ENCODE peak calls at places on chromosomes 5 and 9, in six cellular contexts. T, R, I, Q, B and Y are unnamed samples.

GRCh38 chr9:94623253-94623652 is 16.1 kb downstream of the FBP1 start:
- DNase-seq in B (peak), T (no peak), Q (peak), R (no peak), I (no peak), Y (peak)

GRCh38 chr9:8890695-8891094 is 1091.1 kb upstream of the DMAC1 start:
- DNase-seq in I (no peak), B (no peak), T (no peak), Q (no peak), R (no peak), Y (no peak)

GRCh38 chr9:126965541-126966428 is 51.2 kb downstream of the RALGPS1 start:
- DNase-seq in B (peak), Q (no peak), I (no peak), T (peak), R (peak), Y (no peak)

GRCh38 chr5:88489433-88489832 is 220.8 kb upstream of the TMEM161B start:
- DNase-seq in R (no peak), T (no peak), Q (no peak), I (no peak), B (no peak), Y (no peak)

GRCh38 chr5:326109-326508 is 4.6 kb downstream of the AHRR start:
- DNase-seq in T (no peak), R (no peak), Q (no peak), I (no peak), B (no peak), Y (no peak)

GRCh38 chr5:139660916-139661814 is 13.0 kb downstream of the CXXC5 start:
- DNase-seq in Q (peak), B (peak), R (no peak), T (peak), I (no peak), Y (no peak)

GRCh38 chr5:122639852-122640251 is 135.0 kb upstream of the SNX2 start:
- DNase-seq in R (no peak), B (no peak), I (no peak), T (no peak), Q (no peak), Y (no peak)

GRCh38 chr9:80218336-80218735 is 646.6 kb downstream of the TLE4 start:
- DNase-seq in R (no peak), T (no peak), B (no peak), I (no peak), Q (no peak), Y (no peak)

GRCh38 chr5:177469750-177470525 is 3.5 kb downstream of the DBN1 start:
- DNase-seq in I (no peak), B (peak), Q (no peak), T (no peak), R (peak), Y (no peak)

GRCh38 chr5:92800360-92800759 is 780.7 kb downstream of the NR2F1-AS1 start:
- DNase-seq in R (peak), B (no peak), T (peak), Q (no peak), I (no peak), Y (peak)

GRCh38 chr5:119009131-119009530 is 20.8 kb upstream of the DTWD2 start:
- DNase-seq in R (no peak), Q (no peak), I (no peak), B (no peak), T (no peak), Y (no peak)

GRCh38 chr9:95167998-95168397 is 149.5 kb downstream of the FANCC start:
- DNase-seq in B (no peak), R (peak), T (peak), Q (peak), I (peak), Y (peak)

GRCh38 chr5:58080573-58080972 is 379.3 kb downstream of the PLK2 start:
- DNase-seq in B (no peak), T (peak), I (no peak), Q (no peak), R (no peak), Y (no peak)

GRCh38 chr9:131319486-131319885 is 30.0 kb downstream of the PLPP7 start:
- DNase-seq in T (no peak), Q (no peak), I (no peak), R (no peak), B (peak), Y (no peak)

GRCh38 chr5:119274767-119275130 is 81.1 kb upstream of the TNFAIP8 start:
- DNase-seq in R (no peak), B (no peak), I (no peak), Q (no peak), T (peak), Y (no peak)

GRCh38 chr9:98410185-98410697 is 154.8 kb upstream of the TBC1D2 start:
- DNase-seq in R (no peak), I (no peak), T (peak), B (no peak), Q (no peak), Y (no peak)

GRCh38 chr5:54704825-54705224 is 187.3 kb downstream of the SNX18 start:
- DNase-seq in Q (no peak), B (no peak), T (no peak), R (no peak), I (no peak), Y (no peak)

GRCh38 chr9:69397384-69398214 is 72.6 kb downstream of the ENTREP1 start:
- DNase-seq in B (no peak), Q (no peak), I (no peak), T (no peak), R (no peak), Y (no peak)

GRCh38 chr9:136421791-136422190 is 11.3 kb downstream of the PMPCA start:
- DNase-seq in B (no peak), T (no peak), Q (no peak), I (no peak), R (no peak), Y (no peak)

GRCh38 chr5:141507387-141508091 is 18.7 kb downstream of the PCDHGC5 start:
- DNase-seq in T (peak), R (no peak), B (peak), Q (no peak), I (no peak), Y (no peak)

GRCh38 chr9:81431662-81432061 is 257.7 kb downstream of the TLE1 start:
- DNase-seq in R (no peak), T (peak), B (no peak), I (no peak), Q (no peak), Y (no peak)

GRCh38 chr5:36138900-36139683 is 12.6 kb downstream of the LMBRD2 start:
- DNase-seq in B (no peak), T (no peak), Q (peak), R (no peak), I (no peak), Y (no peak)